ENCODE peak calls at places on chromosomes 6 and 20, in five cellular contexts. T is left cardiac atrium; Q is GM20000; W is natural killer cell treated with Interleukin-12 subunit alpha and Interleukin-12 subunit beta and Interleukin-15 and Interleukin-18, amount 100 ng/mL, for 72 hours; J is occipital lobe. P is an unnamed sample.

GRCh38 chr6:41039060-41039998 is at the start of gene UNC5CL:
- DNase-seq in T (no peak), Q (peak), J (no peak), W (no peak), P (peak)

GRCh38 chr6:109801794-109802193 is 110.7 kb downstream of the FIG4 start:
- DNase-seq in T (no peak), W (no peak), Q (no peak), J (no peak), P (peak)

GRCh38 chr6:30348957-30349356 is 4.0 kb downstream of the RPP21 start:
- DNase-seq in J (no peak), T (no peak), Q (no peak), W (no peak), P (no peak)

GRCh38 chr6:37170273-37171140 is 555 bp downstream of the PIM1 start:
- DNase-seq in J (no peak), Q (peak), T (peak), W (peak), P (peak)

GRCh38 chr6:37160922-37161778 is 8.8 kb upstream of the PIM1 start:
- DNase-seq in W (no peak), Q (no peak), T (no peak), J (no peak), P (no peak)

GRCh38 chr6:170155464-170156196 is 135.2 kb downstream of the DLL1 start:
- DNase-seq in J (no peak), W (peak), T (no peak), Q (no peak), P (no peak)

GRCh38 chr6:112475083-112475482 is 128.0 kb downstream of the RFPL4B start:
- DNase-seq in J (no peak), T (no peak), Q (no peak), W (no peak), P (no peak)

GRCh38 chr6:160256445-160256844 is 2.2 kb downstream of the SLC22A2 start:
- DNase-seq in W (no peak), T (no peak), Q (no peak), J (no peak), P (no peak)

GRCh38 chr6:42099340-42100028 is 42.9 kb downstream of the C6orf132 start:
- DNase-seq in Q (no peak), W (no peak), T (peak), J (no peak), P (no peak)

GRCh38 chr6:95518630-95519227 is 58.6 kb upstream of the MANEA start:
- DNase-seq in W (no peak), J (no peak), T (no peak), Q (no peak), P (no peak)

GRCh38 chr6:126372626-126373025 is 32.7 kb downstream of the CENPW start:
- DNase-seq in T (no peak), Q (no peak), J (no peak), W (no peak), P (no peak)

GRCh38 chr20:32600681-32601237 is 15.6 kb upstream of the NOL4L start:
- DNase-seq in J (no peak), Q (no peak), T (no peak), W (no peak), P (no peak)

GRCh38 chr6:152457949-152458624 is 179.1 kb downstream of the SYNE1 start:
- DNase-seq in J (no peak), W (no peak), T (no peak), Q (no peak), P (no peak)

GRCh38 chr20:34537651-34538050 is 20.9 kb upstream of the MAP1LC3A start:
- DNase-seq in Q (no peak), T (no peak), W (no peak), J (no peak), P (peak)

GRCh38 chr20:41654884-41655283 is 36.7 kb upstream of the CHD6 start:
- DNase-seq in W (no peak), J (no peak), T (no peak), Q (peak), P (no peak)

GRCh38 chr6:17352302-17352701 is 41.1 kb upstream of the CAP2 start:
- DNase-seq in Q (no peak), J (no peak), W (no peak), T (no peak), P (no peak)

GRCh38 chr20:62860391-62860923 is 1.2 kb downstream of the TCFL5 start:
- DNase-seq in J (no peak), T (peak), Q (no peak), W (no peak), P (no peak)

GRCh38 chr6:92339891-92340290 is 1079.5 kb downstream of the EPHA7 start:
- DNase-seq in W (no peak), J (no peak), Q (no peak), T (no peak), P (no peak)

GRCh38 chr6:52389626-52390360 is 27.8 kb downstream of the PAQR8 start:
- DNase-seq in W (no peak), J (no peak), T (peak), Q (peak), P (no peak)

GRCh38 chr20:57013741-57014140 is 252.7 kb downstream of the BMP7 start:
- DNase-seq in Q (no peak), J (no peak), W (no peak), T (no peak), P (peak)

GRCh38 chr20:35007413-35007812 is 51.7 kb downstream of the MYH7B start:
- DNase-seq in Q (no peak), W (peak), T (peak), J (no peak), P (no peak)

GRCh38 chr20:17699931-17700351 is at the start of gene BANF2:
- DNase-seq in J (no peak), Q (no peak), W (no peak), T (no peak), P (no peak)

GRCh38 chr6:137165375-137166246 is 7.8 kb downstream of the IL22RA2 start:
- DNase-seq in Q (peak), T (no peak), W (peak), J (no peak), P (no peak)

GRCh38 chr6:11358904-11359840 is 126.7 kb upstream of the NEDD9 start:
- DNase-seq in Q (no peak), W (no peak), J (no peak), T (no peak), P (no peak)

GRCh38 chr6:42698217-42698616 is 24.2 kb downstream of the PRPH2 start:
- DNase-seq in W (no peak), T (no peak), J (no peak), Q (no peak), P (no peak)

GRCh38 chr6:115001726-115002436 is 659.1 kb upstream of the HS3ST5 start:
- DNase-seq in W (peak), T (no peak), Q (no peak), J (no peak), P (no peak)